ENCODE peak calls at places on chromosomes 2 and 18, in four cellular contexts. Y is CD8-positive, alpha-beta T cell; H is B cell; O is endothelial cell. L is an unnamed sample.

GRCh38 chr2:38605298-38605830 is 2.6 kb upstream of the HNRNPLL start:
- DNase-seq in H (no peak), O (no peak), Y (no peak), L (no peak)

GRCh38 chr2:212842544-212843185 is 304.1 kb upstream of the ERBB4 start:
- DNase-seq in H (no peak), Y (no peak), O (no peak), L (no peak)

GRCh38 chr2:37342636-37343211 is 1.7 kb upstream of the QPCT start:
- DNase-seq in Y (no peak), O (peak), H (no peak), L (no peak)

GRCh38 chr2:156116113-156116512 is 216.4 kb downstream of the NR4A2 start:
- DNase-seq in H (no peak), Y (no peak), O (no peak), L (no peak)

GRCh38 chr2:63950414-63950813 is 68.8 kb downstream of the VPS54 start:
- DNase-seq in O (no peak), H (no peak), Y (no peak), L (no peak)

GRCh38 chr2:18545384-18545783 is 15.1 kb downstream of the RDH14 start:
- DNase-seq in O (no peak), H (no peak), Y (no peak), L (no peak)

GRCh38 chr18:59001166-59001565 is 136.5 kb downstream of the ZNF532 start:
- DNase-seq in O (no peak), Y (no peak), H (no peak), L (no peak)

GRCh38 chr2:137467246-137467862 is 496.9 kb upstream of the HNMT start:
- DNase-seq in Y (no peak), O (peak), H (no peak), L (no peak)

GRCh38 chr2:112915300-112916144 is 4.6 kb downstream of the IL37 start:
- DNase-seq in Y (no peak), O (no peak), H (no peak), L (no peak)

GRCh38 chr2:215554689-215555088 is 118.8 kb upstream of the FN1 start:
- DNase-seq in O (no peak), H (no peak), Y (no peak), L (no peak)

GRCh38 chr2:145874466-145874865 is 1354.5 kb upstream of the ZEB2 start:
- DNase-seq in Y (no peak), H (no peak), O (no peak), L (no peak)

GRCh38 chr2:98585386-98585785 is 22.9 kb downstream of the COA5 start:
- DNase-seq in H (no peak), Y (no peak), O (no peak), L (no peak)

GRCh38 chr2:43119303-43119702 is 107.1 kb downstream of the ZFP36L2 start:
- DNase-seq in Y (no peak), H (no peak), O (no peak), L (no peak)

GRCh38 chr2:121994238-121995206 is 239.1 kb downstream of the TSN start:
- DNase-seq in Y (no peak), O (no peak), H (no peak), L (no peak)

GRCh38 chr2:95270541-95271081 is 3.6 kb upstream of the PROM2 start:
- DNase-seq in O (no peak), H (no peak), Y (no peak), L (peak)

GRCh38 chr2:179860255-179861026 is 971 bp downstream of the ZNF385B start:
- DNase-seq in H (peak), Y (no peak), O (no peak), L (no peak)

GRCh38 chr2:171102802-171103201 is 57.9 kb downstream of the TLK1 start:
- DNase-seq in H (no peak), O (no peak), Y (no peak), L (no peak)

GRCh38 chr18:62289047-62289446 is 36.1 kb upstream of the TNFRSF11A start:
- DNase-seq in Y (no peak), O (no peak), H (no peak), L (no peak)

GRCh38 chr2:97713296-97714083 is at the start of gene ZAP70:
- DNase-seq in O (peak), H (no peak), Y (peak), L (no peak)

GRCh38 chr2:148794558-148794957 is 80.5 kb upstream of the KIF5C start:
- DNase-seq in H (no peak), O (no peak), Y (no peak), L (no peak)

GRCh38 chr2:234912437-234912836 is 39.4 kb upstream of the SH3BP4 start:
- DNase-seq in O (no peak), Y (no peak), H (no peak), L (no peak)

GRCh38 chr2:233686967-233687366 is 5.3 kb downstream of the UGT1A7 start:
- DNase-seq in H (no peak), O (no peak), Y (no peak), L (no peak)

GRCh38 chr2:176653856-176654443 is 384.7 kb downstream of the MTX2 start:
- DNase-seq in Y (peak), H (no peak), O (peak), L (no peak)

GRCh38 chr2:166468124-166469024 is 25.7 kb downstream of the SCN7A start:
- DNase-seq in O (no peak), H (no peak), Y (no peak), L (no peak)

GRCh38 chr2:70977605-70978205 is 725 bp upstream of the ANKRD53 start:
- DNase-seq in H (no peak), Y (no peak), O (no peak), L (no peak)

GRCh38 chr2:192197387-192197786 is 2.7 kb upstream of the TMEFF2 start:
- DNase-seq in Y (no peak), O (no peak), H (no peak), L (no peak)

GRCh38 chr18:51438797-51439350 is 241.4 kb upstream of the MEX3C start:
- DNase-seq in O (no peak), Y (no peak), H (no peak), L (no peak)

GRCh38 chr2:88090446-88091283 is 23.0 kb downstream of the SMYD1 start:
- DNase-seq in Y (no peak), H (no peak), O (no peak), L (no peak)

GRCh38 chr2:144183744-144184143 is 336.2 kb downstream of the ZEB2 start:
- DNase-seq in Y (peak), H (peak), O (peak), L (no peak)

GRCh38 chr2:190486037-190486623 is 48.4 kb downstream of the NEMP2 start:
- DNase-seq in H (no peak), Y (no peak), O (no peak), L (no peak)

GRCh38 chr2:5740073-5740472 is 47.9 kb downstream of the SOX11 start:
- DNase-seq in O (no peak), H (no peak), Y (no peak), L (no peak)
- TF ChIP-seq CTCF in O (no peak), H (no peak), Y (no peak), L (no peak)

GRCh38 chr2:172429351-172429968 is 2.1 kb downstream of the ITGA6 start:
- DNase-seq in H (no peak), Y (no peak), O (no peak), L (no peak)
- TF ChIP-seq CTCF in H (no peak), Y (peak), O (no peak), L (no peak)

GRCh38 chr2:127700527-127701192 is 637 bp upstream of the SFT2D3 start:
- DNase-seq in H (peak), O (peak), Y (no peak), L (no peak)

GRCh38 chr2:127701193-127701650 is at the start of gene SFT2D3:
- DNase-seq in O (peak), H (peak), Y (peak), L (peak)

GRCh38 chr2:127703282-127703681 is 2.0 kb downstream of the SFT2D3 start:
- DNase-seq in O (no peak), H (no peak), Y (no peak), L (no peak)

GRCh38 chr2:127702395-127703009 is 1.2 kb downstream of the SFT2D3 start:
- DNase-seq in H (no peak), Y (no peak), O (no peak), L (no peak)

DNA sequence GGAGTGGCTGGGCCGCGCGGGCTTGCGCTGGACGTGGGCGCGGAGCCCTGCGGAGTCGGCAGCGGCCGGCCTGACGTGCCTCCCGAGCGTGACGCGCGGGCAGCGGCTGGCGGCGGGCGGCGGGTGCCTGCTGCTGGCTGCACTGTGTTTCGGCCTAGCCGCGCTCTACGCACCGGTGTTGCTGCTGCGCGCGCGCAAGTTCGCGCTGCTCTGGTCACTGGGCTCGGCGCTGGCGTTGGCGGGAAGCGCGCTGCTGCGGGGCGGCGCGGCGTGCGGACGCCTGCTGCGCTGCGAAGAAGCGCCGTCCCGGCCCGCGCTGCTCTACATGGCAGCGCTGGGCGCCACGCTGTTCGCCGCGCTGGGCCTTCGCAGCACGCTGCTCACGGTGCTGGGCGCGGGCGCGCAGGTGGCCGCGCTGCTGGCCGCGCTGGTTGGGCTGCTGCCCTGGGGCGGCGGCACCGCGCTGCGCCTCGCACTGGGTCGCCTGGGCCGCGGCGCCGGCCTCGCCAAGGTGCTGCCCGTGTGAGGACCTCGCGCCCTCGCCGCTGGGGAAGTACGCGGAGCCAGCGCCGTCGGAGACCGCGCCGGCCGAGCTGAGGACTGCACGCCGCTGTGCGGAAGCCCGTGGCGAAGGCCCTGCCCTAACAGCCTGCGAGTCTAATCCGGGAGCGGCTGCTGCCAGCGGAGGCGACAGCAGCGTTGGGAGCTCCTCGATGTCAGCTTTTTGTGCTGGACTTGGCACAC is 526 bp downstream of the SFT2D3 start:
- DNase-seq in Y (peak), H (peak), O (peak), L (no peak)
- TF ChIP-seq CTCF in Y (no peak), H (peak), O (no peak), L (peak)

GRCh38 chr2:40935349-40935748 is 483.5 kb upstream of the SLC8A1 start:
- DNase-seq in O (no peak), Y (no peak), H (no peak), L (no peak)
- TF ChIP-seq CTCF in O (no peak), Y (no peak), H (no peak), L (no peak)

GRCh38 chr2:60175290-60175689 is 378.2 kb downstream of the BCL11A start:
- DNase-seq in Y (no peak), O (no peak), H (no peak), L (no peak)

GRCh38 chr2:60167089-60167488 is 386.4 kb downstream of the BCL11A start:
- DNase-seq in H (no peak), O (no peak), Y (no peak), L (no peak)

GRCh38 chr2:60174146-60174545 is 379.3 kb downstream of the BCL11A start:
- DNase-seq in Y (no peak), O (no peak), H (no peak), L (no peak)

GRCh38 chr2:60168247-60168646 is 385.2 kb downstream of the BCL11A start:
- DNase-seq in H (no peak), O (no peak), Y (no peak), L (no peak)

DNA sequence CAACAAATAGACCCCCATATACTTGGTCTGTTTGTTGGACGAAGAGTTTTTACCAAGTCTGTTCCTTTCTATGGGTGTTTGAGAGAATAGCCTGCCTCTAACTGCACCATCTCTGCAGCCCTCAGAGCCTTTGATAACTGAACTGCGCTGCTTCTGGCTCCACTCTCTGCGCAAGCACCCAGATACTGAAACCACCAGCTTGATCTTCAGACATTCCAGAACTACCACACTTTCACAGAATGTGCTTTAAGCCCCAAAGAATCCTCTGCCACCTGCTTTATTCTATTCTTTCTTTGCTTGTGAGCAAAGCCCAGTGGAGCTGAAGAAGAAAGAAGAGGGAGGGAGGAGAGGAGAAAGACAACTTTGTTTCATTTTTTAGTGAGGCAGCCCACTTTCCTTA is 380.7 kb downstream of the BCL11A start:
- DNase-seq in O (no peak), H (no peak), Y (no peak), L (no peak)
- TF ChIP-seq CTCF in O (no peak), H (no peak), Y (no peak), L (no peak)

GRCh38 chr2:86393521-86394490 is 47.4 kb upstream of the KDM3A start:
- DNase-seq in Y (no peak), O (no peak), H (no peak), L (no peak)

GRCh38 chr2:86398911-86399474 is 42.2 kb upstream of the KDM3A start:
- DNase-seq in Y (no peak), O (no peak), H (no peak), L (no peak)

GRCh38 chr2:86397989-86398388 is 43.2 kb upstream of the KDM3A start:
- DNase-seq in O (no peak), H (no peak), Y (no peak), L (no peak)

GRCh38 chr2:86398500-86398899 is 42.7 kb upstream of the KDM3A start:
- DNase-seq in Y (no peak), H (no peak), O (no peak), L (no peak)

DNA sequence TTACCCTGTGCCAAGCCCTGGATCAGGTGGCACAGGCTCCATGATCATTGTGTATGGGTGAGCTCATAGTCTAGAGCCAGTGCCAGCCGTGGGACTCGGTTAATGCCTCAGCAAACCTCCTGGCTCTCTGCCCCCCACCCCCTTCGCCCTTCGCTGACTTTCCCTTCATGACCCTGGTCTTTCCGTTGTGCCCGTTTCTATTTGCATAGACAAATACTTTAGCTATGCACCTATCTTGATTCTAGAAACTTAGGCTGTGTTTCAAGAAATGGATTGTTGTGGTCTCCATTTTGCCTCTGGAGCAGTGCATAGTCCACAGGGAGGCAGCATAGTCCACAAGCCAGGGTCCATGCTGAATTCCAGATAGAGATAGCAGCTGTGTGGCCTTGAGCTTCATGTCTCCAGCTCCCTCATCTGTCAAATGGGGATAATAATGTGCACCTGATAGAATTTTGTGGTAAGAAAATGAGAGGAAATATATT is 44.8 kb upstream of the KDM3A start:
- DNase-seq in H (no peak), O (peak), Y (peak), L (no peak)
- TF ChIP-seq CTCF in H (no peak), O (no peak), Y (no peak), L (peak)

L was measured in RWPE2.